ENCODE peak calls at places on chromosome 11, in five cellular contexts. One of them, this sample, is unnamed.

GRCh38 chr11:124943731-124944130 is 7.9 kb upstream of the HEPACAM start:
- DNase-seq in mucosa of gallbladder: no peak
- DNase-seq in germinal center: no peak
- DNase-seq in SK-N-MC: no peak
- DNase-seq in NCI-H1092 treated with DMSO at 0.1 percent for 48 hours: no peak
- DNase-seq in this sample: no peak

GRCh38 chr11:59182457-59183151 is 10.7 kb downstream of the DTX4 start:
- DNase-seq in mucosa of gallbladder: no peak
- DNase-seq in germinal center: peak
- DNase-seq in SK-N-MC: no peak
- DNase-seq in NCI-H1092 treated with DMSO at 0.1 percent for 48 hours: no peak
- DNase-seq in this sample: no peak

GRCh38 chr11:47489395-47489755 is 40.4 kb upstream of the RAPSN start:
- DNase-seq in mucosa of gallbladder: no peak
- DNase-seq in NCI-H1092 treated with DMSO at 0.1 percent for 48 hours: no peak
- DNase-seq in SK-N-MC: no peak
- DNase-seq in germinal center: no peak
- DNase-seq in this sample: no peak

GRCh38 chr11:57798905-57799559 is 37.4 kb downstream of the CTNND1 start:
- DNase-seq in NCI-H1092 treated with DMSO at 0.1 percent for 48 hours: no peak
- DNase-seq in mucosa of gallbladder: peak
- DNase-seq in SK-N-MC: no peak
- DNase-seq in germinal center: no peak
- DNase-seq in this sample: peak

GRCh38 chr11:134412508-134413333 is 679 bp upstream of the B3GAT1 start:
- DNase-seq in mucosa of gallbladder: no peak
- DNase-seq in SK-N-MC: no peak
- DNase-seq in NCI-H1092 treated with DMSO at 0.1 percent for 48 hours: peak
- DNase-seq in germinal center: no peak
- DNase-seq in this sample: peak

GRCh38 chr11:28675183-28675582 is 567.0 kb downstream of the METTL15 start:
- DNase-seq in germinal center: no peak
- DNase-seq in SK-N-MC: no peak
- DNase-seq in NCI-H1092 treated with DMSO at 0.1 percent for 48 hours: no peak
- DNase-seq in mucosa of gallbladder: no peak
- DNase-seq in this sample: no peak

GRCh38 chr11:16047073-16047472 is 309.3 kb downstream of the SOX6 start:
- DNase-seq in NCI-H1092 treated with DMSO at 0.1 percent for 48 hours: no peak
- DNase-seq in germinal center: no peak
- DNase-seq in SK-N-MC: no peak
- DNase-seq in mucosa of gallbladder: no peak
- DNase-seq in this sample: no peak

GRCh38 chr11:119684361-119685072 is 44.5 kb downstream of the NECTIN1 start:
- DNase-seq in germinal center: no peak
- DNase-seq in SK-N-MC: no peak
- DNase-seq in NCI-H1092 treated with DMSO at 0.1 percent for 48 hours: no peak
- DNase-seq in mucosa of gallbladder: no peak
- DNase-seq in this sample: peak

GRCh38 chr11:89443366-89444303 is 47.5 kb downstream of the NOX4 start:
- DNase-seq in germinal center: no peak
- DNase-seq in NCI-H1092 treated with DMSO at 0.1 percent for 48 hours: no peak
- DNase-seq in SK-N-MC: no peak
- DNase-seq in mucosa of gallbladder: no peak
- DNase-seq in this sample: no peak

GRCh38 chr11:124193221-124193945 is 10.2 kb downstream of the OR10D3 start:
- DNase-seq in SK-N-MC: no peak
- DNase-seq in germinal center: no peak
- DNase-seq in NCI-H1092 treated with DMSO at 0.1 percent for 48 hours: no peak
- DNase-seq in mucosa of gallbladder: no peak
- DNase-seq in this sample: no peak

GRCh38 chr11:73257342-73258103 is 14.6 kb upstream of the P2RY6 start:
- DNase-seq in NCI-H1092 treated with DMSO at 0.1 percent for 48 hours: no peak
- DNase-seq in mucosa of gallbladder: no peak
- DNase-seq in germinal center: no peak
- DNase-seq in SK-N-MC: no peak
- DNase-seq in this sample: peak

GRCh38 chr11:1975185-1975584 is 22.5 kb downstream of the H19 start:
- DNase-seq in mucosa of gallbladder: no peak
- DNase-seq in NCI-H1092 treated with DMSO at 0.1 percent for 48 hours: no peak
- DNase-seq in germinal center: no peak
- DNase-seq in SK-N-MC: no peak
- DNase-seq in this sample: no peak

GRCh38 chr11:61791737-61792309 is 576 bp downstream of the TMEM258 start:
- DNase-seq in germinal center: no peak
- DNase-seq in NCI-H1092 treated with DMSO at 0.1 percent for 48 hours: peak
- DNase-seq in SK-N-MC: no peak
- DNase-seq in mucosa of gallbladder: peak
- DNase-seq in this sample: peak

GRCh38 chr11:39806652-39807051 is 1652.8 kb downstream of the LRRC4C start:
- DNase-seq in SK-N-MC: no peak
- DNase-seq in NCI-H1092 treated with DMSO at 0.1 percent for 48 hours: no peak
- DNase-seq in germinal center: no peak
- DNase-seq in mucosa of gallbladder: no peak
- DNase-seq in this sample: no peak

GRCh38 chr11:66891849-66892660 is 35.2 kb downstream of the LRFN4 start:
- DNase-seq in germinal center: no peak
- DNase-seq in NCI-H1092 treated with DMSO at 0.1 percent for 48 hours: no peak
- DNase-seq in mucosa of gallbladder: peak
- DNase-seq in SK-N-MC: no peak
- DNase-seq in this sample: peak

GRCh38 chr11:3088806-3089205 is 31.6 kb upstream of the CARS1 start:
- DNase-seq in NCI-H1092 treated with DMSO at 0.1 percent for 48 hours: peak
- DNase-seq in SK-N-MC: no peak
- DNase-seq in germinal center: no peak
- DNase-seq in mucosa of gallbladder: no peak
- DNase-seq in this sample: no peak

GRCh38 chr11:72969894-72970335 is 155.7 kb downstream of the ATG16L2 start:
- DNase-seq in mucosa of gallbladder: no peak
- DNase-seq in NCI-H1092 treated with DMSO at 0.1 percent for 48 hours: no peak
- DNase-seq in germinal center: no peak
- DNase-seq in SK-N-MC: no peak
- DNase-seq in this sample: peak

GRCh38 chr11:62556872-62557631 is 10.4 kb upstream of the AHNAK start:
- DNase-seq in NCI-H1092 treated with DMSO at 0.1 percent for 48 hours: no peak
- DNase-seq in germinal center: no peak
- DNase-seq in mucosa of gallbladder: no peak
- DNase-seq in SK-N-MC: no peak
- DNase-seq in this sample: peak

GRCh38 chr11:18692941-18693760 is 5.4 kb upstream of the TMEM86A start:
- DNase-seq in SK-N-MC: no peak
- DNase-seq in mucosa of gallbladder: no peak
- DNase-seq in germinal center: no peak
- DNase-seq in NCI-H1092 treated with DMSO at 0.1 percent for 48 hours: no peak
- DNase-seq in this sample: peak

GRCh38 chr11:9834281-9834680 is 170.4 kb downstream of the SWAP70 start:
- DNase-seq in NCI-H1092 treated with DMSO at 0.1 percent for 48 hours: no peak
- DNase-seq in mucosa of gallbladder: no peak
- DNase-seq in SK-N-MC: no peak
- DNase-seq in germinal center: no peak
- DNase-seq in this sample: no peak

GRCh38 chr11:103433380-103433779 is 324.2 kb downstream of the DYNC2H1 start:
- DNase-seq in NCI-H1092 treated with DMSO at 0.1 percent for 48 hours: no peak
- DNase-seq in germinal center: no peak
- DNase-seq in mucosa of gallbladder: no peak
- DNase-seq in SK-N-MC: peak
- DNase-seq in this sample: no peak

GRCh38 chr11:119062779-119063178 is 4.8 kb upstream of the VPS11 start:
- DNase-seq in germinal center: no peak
- DNase-seq in NCI-H1092 treated with DMSO at 0.1 percent for 48 hours: no peak
- DNase-seq in mucosa of gallbladder: no peak
- DNase-seq in SK-N-MC: no peak
- DNase-seq in this sample: no peak

GRCh38 chr11:78019808-78020207 is 3.3 kb downstream of the KCTD14 start:
- DNase-seq in SK-N-MC: no peak
- DNase-seq in NCI-H1092 treated with DMSO at 0.1 percent for 48 hours: no peak
- DNase-seq in mucosa of gallbladder: no peak
- DNase-seq in germinal center: no peak
- DNase-seq in this sample: peak

GRCh38 chr11:2178906-2179494 is 7.4 kb upstream of the TH start:
- DNase-seq in mucosa of gallbladder: no peak
- DNase-seq in NCI-H1092 treated with DMSO at 0.1 percent for 48 hours: no peak
- DNase-seq in germinal center: no peak
- DNase-seq in SK-N-MC: no peak
- DNase-seq in this sample: peak

GRCh38 chr11:59556115-59556882 is 45.0 kb downstream of the OR4D9 start:
- DNase-seq in SK-N-MC: peak
- DNase-seq in mucosa of gallbladder: peak
- DNase-seq in germinal center: no peak
- DNase-seq in NCI-H1092 treated with DMSO at 0.1 percent for 48 hours: peak
- DNase-seq in this sample: peak

GRCh38 chr11:63670077-63670737 is 969 bp downstream of the ATL3 start:
- DNase-seq in mucosa of gallbladder: no peak
- DNase-seq in germinal center: no peak
- DNase-seq in NCI-H1092 treated with DMSO at 0.1 percent for 48 hours: no peak
- DNase-seq in SK-N-MC: no peak
- DNase-seq in this sample: no peak

GRCh38 chr11:113249786-113250185 is 64.6 kb upstream of the TTC12 start:
- DNase-seq in mucosa of gallbladder: no peak
- DNase-seq in SK-N-MC: no peak
- DNase-seq in germinal center: no peak
- DNase-seq in NCI-H1092 treated with DMSO at 0.1 percent for 48 hours: no peak
- DNase-seq in this sample: no peak

This sample was measured in SW480.